ENCODE peak calls at places on chromosomes 12 and 14, in nine cellular contexts. Y is T-cell; G is naive thymus-derived CD8-positive, alpha-beta T cell; N is D341Med; U is right cardiac atrium; D is T1000; L is GM12864; T is skeletal muscle cell; C is AG09309. W is an unnamed sample.

GRCh38 chr12:132954471-132955048 is 1.5 kb downstream of the ZNF605 start:
- DNase-seq in L (no peak), Y (no peak), G (no peak), D (peak), U (no peak), N (no peak), T (no peak), C (no peak), W (no peak)

GRCh38 chr14:78491015-78491414 is 320.8 kb downstream of the NRXN3 start:
- DNase-seq in C (no peak), Y (no peak), D (no peak), L (no peak), U (no peak), N (no peak), G (no peak), T (no peak), W (no peak)

GRCh38 chr12:99498756-99499155 is 148.8 kb upstream of the GARIN6 start:
- DNase-seq in D (no peak), L (no peak), Y (no peak), U (no peak), C (peak), G (no peak), T (no peak), N (no peak), W (no peak)

GRCh38 chr12:67721216-67721615 is 72.7 kb downstream of the DYRK2 start:
- DNase-seq in D (no peak), Y (no peak), N (no peak), G (no peak), U (peak), L (no peak), T (no peak), C (no peak), W (no peak)

GRCh38 chr14:90105756-90106155 is 44.0 kb downstream of the KCNK13 start:
- DNase-seq in L (no peak), T (no peak), D (no peak), C (no peak), Y (no peak), N (no peak), U (peak), G (no peak), W (no peak)

GRCh38 chr14:89607453-89607852 is 190.4 kb upstream of the FOXN3 start:
- DNase-seq in C (no peak), N (no peak), D (no peak), Y (no peak), L (no peak), T (no peak), G (no peak), U (no peak), W (no peak)

GRCh38 chr12:65740506-65740872 is 83.8 kb upstream of the HMGA2 start:
- DNase-seq in T (no peak), G (no peak), N (no peak), D (no peak), U (no peak), Y (no peak), L (no peak), C (no peak), W (no peak)

GRCh38 chr14:104972301-104973211 is 5.6 kb downstream of the AHNAK2 start:
- DNase-seq in D (peak), C (no peak), U (peak), L (no peak), Y (no peak), T (no peak), N (no peak), G (no peak), W (no peak)

GRCh38 chr12:22437031-22437806 is 102.7 kb upstream of the ST8SIA1 start:
- DNase-seq in Y (no peak), D (no peak), G (no peak), U (no peak), T (no peak), N (no peak), L (no peak), C (no peak), W (no peak)

GRCh38 chr12:43711348-43711747 is 47.2 kb downstream of the PUS7L start:
- DNase-seq in Y (no peak), N (no peak), D (no peak), G (no peak), T (no peak), C (no peak), L (no peak), U (no peak), W (no peak)

GRCh38 chr12:26283046-26283445 is 87.7 kb downstream of the SSPN start:
- DNase-seq in C (no peak), D (no peak), T (no peak), L (no peak), Y (no peak), U (no peak), G (no peak), N (no peak), W (no peak)

GRCh38 chr12:97404093-97404492 is 58.5 kb upstream of the RMST start:
- DNase-seq in U (no peak), N (no peak), G (no peak), T (no peak), L (peak), D (no peak), Y (no peak), C (no peak), W (no peak)

GRCh38 chr14:78508023-78508422 is 337.9 kb downstream of the NRXN3 start:
- DNase-seq in U (no peak), N (no peak), T (no peak), C (no peak), Y (no peak), L (no peak), D (no peak), G (no peak), W (no peak)

GRCh38 chr12:118999107-118999506 is 17.8 kb downstream of the SRRM4 start:
- DNase-seq in G (no peak), N (no peak), L (no peak), C (no peak), D (no peak), Y (no peak), U (peak), T (no peak), W (no peak)

GRCh38 chr14:96205059-96205993 is 687 bp downstream of the BDKRB2 start:
- DNase-seq in T (no peak), G (no peak), U (no peak), N (no peak), L (no peak), C (no peak), Y (no peak), D (no peak), W (no peak)

GRCh38 chr12:93894391-93895095 is 217.4 kb downstream of the CRADD start:
- DNase-seq in N (no peak), G (no peak), Y (no peak), T (peak), L (no peak), C (no peak), D (no peak), U (peak), W (no peak)

GRCh38 chr12:80708535-80709328 is 1.3 kb downstream of the MYF6 start:
- DNase-seq in G (no peak), N (no peak), L (no peak), D (no peak), C (no peak), U (no peak), T (no peak), Y (no peak), W (no peak)

W was measured in immature natural killer cell.